ENCODE peak calls at places on chromosome 10, in seven cellular contexts. P is EH, Y is osteoblast, Q is heart left ventricle, N is non-pigmented ciliary epithelial cell, W is T-helper 1 cell, G is ureter. R is an unnamed sample.
A peak's percentile ranks its signal among the peaks of the same experiment; 100 is the strongest.

GRCh38 chr10:9010931-9011670 is 956.6 kb downstream of the GATA3 start:
- DNase-seq in P (peak; percentile 29), Y (peak; percentile 37), Q (no peak), N (no peak), W (no peak), G (no peak), R (no peak)

GRCh38 chr10:122532601-122533266 is 27.8 kb upstream of the DMBT1 start:
- DNase-seq in P (no peak), Y (no peak), Q (no peak), N (no peak), W (no peak), G (no peak), R (no peak)

GRCh38 chr10:79353000-79353406 is 5.7 kb downstream of the PPIF start:
- DNase-seq in P (no peak), Y (no peak), Q (no peak), N (no peak), W (no peak), G (no peak), R (no peak)

GRCh38 chr10:132382231-132382922 is 14.6 kb upstream of the PWWP2B start:
- DNase-seq in P (peak; percentile 86), Y (peak; percentile 15), Q (no peak), N (no peak), W (no peak), G (no peak), R (no peak)

GRCh38 chr10:133058267-133059092 is 29.2 kb upstream of the ADGRA1 start:
- DNase-seq in P (peak; percentile 7), Y (peak; percentile 88), Q (no peak), N (no peak), W (no peak), G (no peak), R (no peak)

GRCh38 chr10:105797234-105797890 is 1156.3 kb downstream of the SORCS3 start:
- DNase-seq in P (peak; percentile 16), Y (no peak), Q (no peak), N (peak; percentile 11), W (no peak), G (no peak), R (no peak)

GRCh38 chr10:87973635-87974034 is 110.2 kb downstream of the PTEN start:
- DNase-seq in P (peak; percentile 54), Y (no peak), Q (no peak), N (peak; percentile 20), W (no peak), G (no peak), R (no peak)

GRCh38 chr10:112904000-112904399 is 46.0 kb upstream of the TCF7L2 start:
- DNase-seq in P (peak; percentile 68), Y (peak; percentile 63), Q (no peak), N (no peak), W (no peak), G (no peak), R (no peak)

GRCh38 chr10:110171032-110171431 is 36.4 kb upstream of the MXI1 start:
- DNase-seq in P (no peak), Y (no peak), Q (no peak), N (no peak), W (no peak), G (no peak), R (no peak)

GRCh38 chr10:79492839-79493238 is 19.5 kb upstream of the EIF5AL1 start:
- DNase-seq in P (no peak), Y (no peak), Q (no peak), N (no peak), W (no peak), G (no peak), R (no peak)

GRCh38 chr10:62805139-62806092 is 896 bp downstream of the ADO start:
- DNase-seq in P (peak; percentile 74), Y (peak; percentile 94), Q (peak; percentile 49), N (no peak), W (no peak), G (peak; percentile 50), R (no peak)

GRCh38 chr10:77290528-77291155 is 347.0 kb downstream of the KCNMA1 start:
- DNase-seq in P (peak; percentile 99), Y (peak; percentile 79), Q (no peak), N (peak; percentile 78), W (no peak), G (no peak), R (no peak)

GRCh38 chr10:61319550-61320256 is 133.5 kb downstream of the TMEM26 start:
- DNase-seq in P (no peak), Y (no peak), Q (no peak), N (no peak), W (no peak), G (no peak), R (no peak)

GRCh38 chr10:132644544-132645530 is 107.2 kb downstream of the INPP5A start:
- DNase-seq in P (no peak), Y (peak; percentile 73), Q (no peak), N (no peak), W (no peak), G (no peak), R (no peak)

GRCh38 chr10:102564209-102564834 is 60.5 kb downstream of the SUFU start:
- DNase-seq in P (no peak), Y (no peak), Q (no peak), N (no peak), W (no peak), G (no peak), R (no peak)

GRCh38 chr10:1394155-1394912 is 338.1 kb downstream of the WDR37 start:
- DNase-seq in P (no peak), Y (no peak), Q (no peak), N (no peak), W (no peak), G (peak; percentile 25), R (no peak)

GRCh38 chr10:105742184-105742583 is 1101.1 kb downstream of the SORCS3 start:
- DNase-seq in P (no peak), Y (no peak), Q (peak; percentile 44), N (no peak), W (no peak), G (no peak), R (no peak)

GRCh38 chr10:14200645-14201534 is 129.8 kb downstream of the FRMD4A start:
- DNase-seq in P (no peak), Y (no peak), Q (no peak), N (no peak), W (no peak), G (no peak), R (no peak)

GRCh38 chr10:112360308-112361270 is 13.3 kb upstream of the ACSL5 start:
- DNase-seq in P (peak; percentile 54), Y (no peak), Q (peak; percentile 64), N (no peak), W (no peak), G (no peak), R (no peak)

R was measured in naive thymus-derived CD8-positive, alpha-beta T cell.